ENCODE peak calls at places on chromosome 21, in five cellular contexts. A, F, P, X and G are unnamed samples.

GRCh38 chr21:34582506-34583150 is 32.3 kb downstream of the RCAN1 start:
- DNase-seq in X (no peak), A (peak), P (peak), F (peak), G (peak)

GRCh38 chr21:46027855-46028493 is 46.4 kb downstream of the COL6A1 start:
- DNase-seq in A (no peak), F (no peak), X (no peak), P (no peak), G (no peak)

GRCh38 chr21:39882186-39882882 is 15.1 kb downstream of the PCP4 start:
- DNase-seq in A (no peak), X (no peak), F (no peak), P (no peak), G (no peak)

GRCh38 chr21:33109574-33110339 is 39.8 kb downstream of the OLIG1 start:
- DNase-seq in A (no peak), P (no peak), F (no peak), X (no peak), G (no peak)

GRCh38 chr21:38976900-38977299 is 171.2 kb downstream of the ETS2 start:
- DNase-seq in A (no peak), P (no peak), X (no peak), F (no peak), G (no peak)

GRCh38 chr21:35243171-35243570 is 194.1 kb upstream of the RUNX1 start:
- DNase-seq in X (no peak), A (no peak), P (no peak), F (no peak), G (no peak)

GRCh38 chr21:17900990-17901385 is 81.8 kb upstream of the C21orf91 start:
- DNase-seq in A (no peak), X (no peak), F (no peak), P (no peak), G (peak)

GRCh38 chr21:46021978-46022544 is 40.5 kb downstream of the COL6A1 start:
- DNase-seq in A (no peak), X (no peak), P (no peak), F (no peak), G (no peak)

GRCh38 chr21:35637431-35637830 is 422.9 kb downstream of the SETD4 start:
- DNase-seq in F (no peak), X (no peak), P (no peak), A (no peak), G (no peak)

GRCh38 chr21:46159390-46159789 is 4.0 kb upstream of the FTCD start:
- DNase-seq in A (no peak), X (no peak), P (no peak), F (no peak), G (no peak)

GRCh38 chr21:17818158-17819113 is 720 bp downstream of the C21orf91 start:
- DNase-seq in P (no peak), X (no peak), F (peak), A (peak), G (peak)

GRCh38 chr21:34280987-34281386 is 82.8 kb upstream of the KCNE2 start:
- DNase-seq in P (no peak), F (no peak), X (no peak), A (no peak), G (no peak)

GRCh38 chr21:23799376-23799775 is 1807.9 kb downstream of the MRPL39 start:
- DNase-seq in P (no peak), F (peak), X (no peak), A (no peak), G (no peak)

GRCh38 chr21:41475714-41476405 is 32.1 kb downstream of the TMPRSS2 start:
- DNase-seq in F (no peak), X (no peak), A (peak), P (no peak), G (no peak)

GRCh38 chr21:10639123-10639522 is 117.7 kb downstream of the TPTE start:
- DNase-seq in F (no peak), X (no peak), A (no peak), P (no peak), G (no peak)

GRCh38 chr21:45769239-45769758 is 125.8 kb downstream of the PCBP3 start:
- DNase-seq in F (no peak), X (no peak), P (no peak), A (no peak), G (no peak)

GRCh38 chr21:35399002-35399401 is 349.9 kb upstream of the RUNX1 start:
- DNase-seq in A (no peak), X (no peak), P (no peak), F (no peak), G (no peak)

GRCh38 chr21:46545911-46546310 is 59.0 kb downstream of the S100B start:
- DNase-seq in A (no peak), F (no peak), X (no peak), P (no peak), G (no peak)

GRCh38 chr21:33266784-33267135 is 593 bp downstream of the IL10RB start:
- DNase-seq in F (peak), X (no peak), A (no peak), P (peak), G (no peak)

GRCh38 chr21:41396452-41397107 is 29.5 kb upstream of the MX1 start:
- DNase-seq in P (no peak), X (no peak), A (no peak), F (no peak), G (no peak)

GRCh38 chr21:41425954-41426655 is at the start of gene MX1:
- DNase-seq in X (no peak), P (no peak), F (peak), A (peak), G (no peak)

GRCh38 chr21:35911412-35912191 is 148.7 kb downstream of the SETD4 start:
- DNase-seq in F (no peak), P (no peak), A (no peak), X (no peak), G (no peak)

GRCh38 chr21:25170681-25171080 is 436.6 kb downstream of the MRPL39 start:
- DNase-seq in X (no peak), F (no peak), A (no peak), P (no peak), G (no peak)

GRCh38 chr21:25506887-25507286 is 100.4 kb downstream of the MRPL39 start:
- DNase-seq in X (no peak), F (no peak), A (no peak), P (no peak), G (no peak)

GRCh38 chr21:35314896-35315582 is 265.9 kb upstream of the RUNX1 start:
- DNase-seq in A (no peak), X (no peak), P (no peak), F (no peak), G (no peak)

GRCh38 chr21:34771512-34772028 is 102.8 kb downstream of the CLIC6 start:
- DNase-seq in F (no peak), X (peak), P (no peak), A (peak), G (no peak)

GRCh38 chr21:37463083-37463780 is 96.7 kb downstream of the DYRK1A start:
- DNase-seq in A (peak), P (peak), F (peak), X (peak), G (no peak)

GRCh38 chr21:25307489-25307888 is 299.8 kb downstream of the MRPL39 start:
- DNase-seq in F (no peak), P (no peak), A (no peak), X (no peak), G (no peak)

GRCh38 chr21:35475006-35475405 is 425.9 kb upstream of the RUNX1 start:
- DNase-seq in A (no peak), X (no peak), P (no peak), F (no peak), G (no peak)

GRCh38 chr21:35254752-35255138 is 205.6 kb upstream of the RUNX1 start:
- DNase-seq in F (no peak), X (no peak), A (no peak), P (no peak), G (no peak)

GRCh38 chr21:17793271-17793670 is 25.9 kb downstream of the C21orf91 start:
- DNase-seq in P (no peak), A (no peak), X (no peak), F (no peak), G (no peak)

GRCh38 chr21:24123785-24124184 is 1483.5 kb downstream of the MRPL39 start:
- DNase-seq in A (no peak), P (no peak), F (no peak), X (no peak), G (no peak)

GRCh38 chr21:45994738-45995685 is 13.4 kb downstream of the COL6A1 start:
- DNase-seq in F (no peak), A (no peak), P (no peak), X (no peak), G (no peak)

GRCh38 chr21:37452222-37452621 is 85.6 kb downstream of the DYRK1A start:
- DNase-seq in A (no peak), P (no peak), X (no peak), F (peak), G (no peak)

GRCh38 chr21:32136546-32136945 is 142.3 kb downstream of the MIS18A start:
- DNase-seq in A (no peak), P (no peak), X (no peak), F (no peak), G (no peak)

GRCh38 chr21:41507521-41508414 is at the start of gene TMPRSS2:
- DNase-seq in X (no peak), F (no peak), A (no peak), P (no peak), G (no peak)

GRCh38 chr21:45631540-45631939 is 12.0 kb upstream of the PCBP3 start:
- DNase-seq in X (no peak), P (no peak), F (no peak), A (no peak), G (no peak)

GRCh38 chr21:23438081-23438480 is 2169.2 kb downstream of the MRPL39 start:
- DNase-seq in A (no peak), F (peak), P (no peak), X (no peak), G (no peak)

GRCh38 chr21:34034369-34035014 is 38.9 kb upstream of the MRPS6 start:
- DNase-seq in X (no peak), P (no peak), A (peak), F (no peak), G (no peak)

GRCh38 chr21:14918542-14918941 is 146.3 kb downstream of the NRIP1 start:
- DNase-seq in F (no peak), P (no peak), X (no peak), A (no peak), G (no peak)
- TF ChIP-seq YY1 in F (no peak), P (no peak), X (no peak), A (no peak), G (no peak)

GRCh38 chr21:29340228-29340627 is 41.5 kb downstream of the BACH1 start:
- DNase-seq in A (no peak), X (no peak), P (no peak), F (no peak), G (no peak)

GRCh38 chr21:29346771-29347170 is 48.0 kb downstream of the BACH1 start:
- DNase-seq in A (no peak), X (no peak), F (no peak), P (no peak), G (no peak)

GRCh38 chr21:29346281-29346680 is 47.6 kb downstream of the BACH1 start:
- DNase-seq in A (no peak), P (no peak), F (no peak), X (no peak), G (no peak)

GRCh38 chr21:29342394-29342957 is 43.8 kb downstream of the BACH1 start:
- DNase-seq in P (no peak), F (peak), X (no peak), A (no peak), G (no peak)

DNA sequence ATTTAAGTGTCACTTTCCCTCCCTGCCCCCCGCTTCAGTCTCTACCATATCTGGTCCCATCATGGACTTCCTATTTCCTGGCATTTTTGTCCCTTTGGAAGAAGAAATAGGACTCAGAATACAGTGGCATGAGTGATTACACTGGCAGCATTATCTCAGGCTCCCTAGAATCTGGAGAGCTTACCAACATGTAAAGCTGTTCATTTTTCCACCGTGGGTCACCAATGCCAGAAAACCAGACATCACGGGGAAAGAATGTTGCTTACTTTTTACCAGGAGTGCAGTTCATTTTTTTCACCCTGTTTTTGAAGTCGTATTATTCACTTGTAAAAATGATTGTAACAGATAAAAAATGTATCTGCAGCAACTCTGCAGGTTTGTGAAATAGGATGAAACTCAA is 44.8 kb downstream of the BACH1 start:
- DNase-seq in A (no peak), X (no peak), F (no peak), P (no peak), G (no peak)
- H3K9ac ChIP-seq in A (no peak), X (no peak), F (peak), P (no peak), G (no peak)

GRCh38 chr21:42512346-42513034 is 1.2 kb upstream of the SLC37A1 start:
- DNase-seq in P (no peak), F (no peak), A (no peak), X (no peak), G (no peak)

GRCh38 chr21:42513985-42514882 is 582 bp downstream of the SLC37A1 start:
- DNase-seq in X (no peak), A (no peak), P (no peak), F (peak), G (peak)

GRCh38 chr21:42515708-42516502 is 2.3 kb downstream of the SLC37A1 start:
- DNase-seq in P (no peak), X (peak), F (no peak), A (no peak), G (no peak)

GRCh38 chr21:42514883-42515228 is 1.2 kb downstream of the SLC37A1 start:
- DNase-seq in X (no peak), A (no peak), P (no peak), F (no peak), G (no peak)

DNA sequence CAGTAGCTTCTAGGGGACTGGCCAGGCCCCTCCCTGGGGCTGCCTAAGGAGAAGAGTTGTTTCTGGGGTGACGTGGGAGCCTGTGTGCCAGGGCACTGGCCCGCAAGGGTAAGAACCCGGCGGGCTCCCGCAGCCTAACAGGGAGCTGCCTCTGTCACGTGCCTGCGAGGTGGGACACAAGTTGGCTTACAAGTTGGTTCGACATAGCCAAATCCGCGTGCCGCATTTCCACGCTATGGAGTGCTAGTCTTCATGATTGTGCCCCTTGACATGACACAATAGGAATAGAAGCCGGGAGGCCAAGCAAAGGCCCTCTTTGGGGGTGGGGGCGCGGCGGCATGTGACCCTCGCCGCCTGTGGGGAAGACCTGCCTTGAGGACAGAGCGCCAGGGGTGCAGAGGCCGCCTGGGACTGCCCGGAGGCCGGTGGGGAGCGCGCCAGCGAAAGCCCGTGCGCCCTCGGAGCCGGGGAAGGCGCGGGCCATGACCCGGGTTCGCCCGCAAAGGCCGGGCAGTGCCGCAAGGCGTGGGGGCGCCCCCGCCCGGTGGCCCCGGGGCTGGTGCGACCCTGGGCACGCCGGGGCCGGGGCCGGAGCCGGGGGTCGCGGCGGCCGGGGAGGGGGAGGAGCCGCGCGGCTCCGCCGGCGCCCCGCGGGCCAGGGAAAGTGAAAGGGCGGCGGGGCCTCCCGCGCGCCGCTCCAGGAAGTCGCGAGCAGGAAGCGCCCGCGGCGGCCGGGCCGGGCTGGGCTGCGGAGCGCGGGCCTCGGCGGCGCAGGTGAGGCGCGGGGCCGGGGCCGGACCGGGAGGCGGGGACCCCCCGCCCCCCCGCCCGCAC is at the start of gene SLC37A1:
- DNase-seq in A (no peak), P (peak), F (peak), X (no peak), G (no peak)
- TF ChIP-seq YY1 in A (no peak), P (no peak), F (no peak), X (no peak), G (no peak)

GRCh38 chr21:44420416-44421205 is 34.7 kb upstream of the LRRC3 start:
- DNase-seq in P (no peak), X (no peak), F (no peak), A (no peak), G (no peak)

GRCh38 chr21:44423941-44424607 is 31.2 kb upstream of the LRRC3 start:
- DNase-seq in F (no peak), X (no peak), P (no peak), A (no peak), G (no peak)

GRCh38 chr21:44423312-44423821 is 31.9 kb upstream of the LRRC3 start:
- DNase-seq in X (no peak), P (no peak), F (no peak), A (no peak), G (no peak)

GRCh38 chr21:44419679-44420078 is 35.6 kb upstream of the LRRC3 start:
- DNase-seq in A (no peak), X (no peak), F (no peak), P (no peak), G (no peak)

DNA sequence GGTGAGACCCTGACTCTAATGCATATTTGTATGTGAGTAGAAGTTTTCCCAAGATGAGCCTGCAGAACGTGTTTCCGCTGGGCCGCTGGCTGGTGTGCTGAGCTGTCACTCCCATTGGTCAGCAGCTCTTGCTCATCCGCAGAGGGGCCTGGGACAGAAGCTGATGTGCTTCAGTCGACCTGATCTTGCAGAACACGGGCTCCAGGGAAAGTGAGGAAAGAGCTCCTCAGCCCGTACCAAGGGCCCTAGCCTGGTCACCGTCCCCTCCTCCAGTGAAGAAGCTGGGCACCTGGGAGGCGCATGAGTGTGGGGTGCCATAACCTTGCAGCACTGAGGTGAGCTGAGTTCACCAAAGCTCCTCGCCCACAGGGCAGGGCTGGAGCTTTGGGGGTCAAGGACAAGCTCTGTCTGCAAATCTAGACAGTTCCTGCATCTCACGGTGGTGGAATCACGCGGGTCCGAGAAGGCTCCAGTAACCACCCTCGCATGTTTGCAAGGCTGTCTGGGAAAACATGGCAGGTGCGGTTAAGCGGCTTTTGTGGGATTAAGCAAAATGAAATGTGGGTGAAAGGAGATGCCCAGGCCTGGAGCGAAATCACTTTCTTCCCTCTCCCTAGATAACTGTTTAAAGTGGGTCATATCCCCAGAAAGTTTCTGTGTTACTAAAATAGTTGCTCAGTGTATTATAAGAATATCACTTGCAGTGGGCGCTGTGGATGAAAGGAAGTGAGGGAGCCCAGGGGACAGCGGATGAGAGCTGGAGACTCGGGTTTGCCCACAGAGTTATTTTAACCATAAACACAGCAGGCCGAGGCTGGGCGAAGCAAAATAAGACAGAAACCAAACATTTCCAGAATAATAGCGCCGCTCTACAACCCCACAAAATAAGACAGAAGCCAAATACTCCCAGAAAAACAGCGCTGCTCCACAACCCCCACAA is 33.1 kb upstream of the LRRC3 start:
- DNase-seq in F (no peak), A (no peak), X (no peak), P (no peak), G (no peak)
- H3K9ac ChIP-seq in F (no peak), A (no peak), X (no peak), P (no peak), G (no peak)

DNA sequence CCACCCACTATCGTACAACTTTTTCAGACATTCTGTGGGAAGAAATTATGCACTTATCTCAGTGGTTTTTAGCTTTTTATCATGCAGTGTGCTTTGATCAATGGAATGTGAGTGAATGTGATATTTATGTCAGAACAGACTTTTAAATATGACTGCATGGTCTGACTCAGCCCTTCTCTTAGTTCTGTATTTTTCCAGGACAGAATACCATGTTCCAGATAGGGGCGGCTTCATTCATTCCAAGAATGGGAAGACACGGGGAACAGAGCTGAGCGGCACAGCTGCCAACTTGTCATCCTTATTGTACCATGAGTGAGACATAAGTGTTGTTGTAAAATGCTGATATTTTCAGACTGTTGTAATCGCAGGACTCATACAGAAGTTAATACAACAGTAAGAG is 214.6 kb upstream of the NCAM2 start:
- DNase-seq in F (no peak), X (no peak), P (no peak), A (no peak), G (no peak)
- TF ChIP-seq YY1 in F (no peak), X (no peak), P (no peak), A (no peak), G (no peak)

GRCh38 chr21:21851205-21851604 is 853.0 kb downstream of the NCAM2 start:
- DNase-seq in F (no peak), X (no peak), P (no peak), A (no peak), G (no peak)
- H3K9ac ChIP-seq in F (no peak), X (no peak), P (no peak), A (no peak), G (no peak)